ENCODE peak calls at places on chromosomes 3 and 15, in eight cellular contexts. A is retinal pigment epithelial cell; X is adipocyte; V is CD4-positive, alpha-beta memory T cell; F is IMR-90; Y is foreskin fibroblast; J is ovary; O is heart left ventricle. R is an unnamed sample.

GRCh38 chr15:60301024-60301423 is 96.8 kb downstream of the ANXA2 start:
- DNase-seq in A (no peak), X (no peak), V (no peak), F (no peak), Y (no peak), J (no peak), O (no peak), R (no peak)

GRCh38 chr15:63940956-63941620 is 105.2 kb downstream of the DAPK2 start:
- DNase-seq in A (no peak), X (no peak), V (no peak), F (no peak), Y (no peak), J (no peak), O (no peak), R (no peak)

GRCh38 chr15:80118956-80119355 is 33.8 kb upstream of the FAH start:
- DNase-seq in A (no peak), X (no peak), V (no peak), F (no peak), Y (no peak), J (no peak), O (no peak), R (peak)

GRCh38 chr3:71710906-71711494 is 14.2 kb downstream of the EIF4E3 start:
- DNase-seq in A (peak), X (peak), V (peak), F (peak), Y (peak), J (no peak), O (no peak), R (no peak)

GRCh38 chr3:159130108-159130507 is 328.3 kb downstream of the MFSD1 start:
- DNase-seq in A (no peak), X (no peak), V (no peak), F (peak), Y (peak), J (no peak), O (no peak), R (no peak)

GRCh38 chr15:73244333-73244732 is 124.4 kb downstream of the HCN4 start:
- DNase-seq in A (no peak), X (no peak), V (peak), F (no peak), Y (no peak), J (no peak), O (no peak), R (no peak)

GRCh38 chr3:10764314-10765051 is 51.5 kb upstream of the SLC6A11 start:
- DNase-seq in A (no peak), X (no peak), V (no peak), F (no peak), Y (no peak), J (no peak), O (no peak), R (peak)

GRCh38 chr3:188231454-188231853 is 77.5 kb downstream of the LPP start:
- DNase-seq in A (no peak), X (no peak), V (no peak), F (no peak), Y (no peak), J (no peak), O (peak), R (no peak)

GRCh38 chr3:153284282-153284938 is 122.4 kb downstream of the RAP2B start:
- DNase-seq in A (peak), X (peak), V (peak), F (peak), Y (peak), J (peak), O (peak), R (no peak)

GRCh38 chr3:122974764-122975162 is 52.8 kb downstream of the SEMA5B start:
- DNase-seq in A (peak), X (peak), V (no peak), F (peak), Y (peak), J (peak), O (peak), R (peak)

GRCh38 chr15:58552505-58553364 is 120.9 kb downstream of the LIPC start:
- DNase-seq in A (no peak), X (no peak), V (no peak), F (peak), Y (no peak), J (no peak), O (no peak), R (no peak)

GRCh38 chr3:51940648-51941421 is 869 bp downstream of the RRP9 start:
- DNase-seq in A (no peak), X (peak), V (no peak), F (no peak), Y (no peak), J (no peak), O (peak), R (no peak)

GRCh38 chr3:139380575-139380974 is 8.9 kb downstream of the COPB2 start:
- DNase-seq in A (no peak), X (no peak), V (no peak), F (no peak), Y (no peak), J (no peak), O (no peak), R (no peak)

GRCh38 chr15:82810061-82810862 is 834 bp downstream of the WHAMM start:
- DNase-seq in A (no peak), X (peak), V (peak), F (peak), Y (peak), J (peak), O (peak), R (no peak)

GRCh38 chr15:38996111-38996541 is 431.5 kb upstream of the RASGRP1 start:
- DNase-seq in A (peak), X (peak), V (no peak), F (peak), Y (peak), J (no peak), O (no peak), R (no peak)

GRCh38 chr15:65087873-65088642 is 11.5 kb downstream of the KBTBD13 start:
- DNase-seq in A (no peak), X (no peak), V (no peak), F (no peak), Y (no peak), J (peak), O (peak), R (no peak)

GRCh38 chr3:127158614-127159221 is 34.2 kb upstream of the PRR23E start:
- DNase-seq in A (no peak), X (peak), V (no peak), F (no peak), Y (no peak), J (no peak), O (peak), R (no peak)

GRCh38 chr3:159266779-159267178 is 464.9 kb downstream of the MFSD1 start:
- DNase-seq in A (no peak), X (no peak), V (no peak), F (peak), Y (no peak), J (no peak), O (no peak), R (no peak)

GRCh38 chr3:123499316-123499715 is 50.4 kb upstream of the ADCY5 start:
- DNase-seq in A (no peak), X (peak), V (no peak), F (peak), Y (peak), J (no peak), O (no peak), R (no peak)

GRCh38 chr3:16297991-16298885 is 33.2 kb downstream of the OXNAD1 start:
- DNase-seq in A (no peak), X (no peak), V (no peak), F (no peak), Y (no peak), J (no peak), O (no peak), R (no peak)

GRCh38 chr3:8278448-8278847 is 223.2 kb upstream of the LMCD1 start:
- DNase-seq in A (no peak), X (no peak), V (no peak), F (no peak), Y (no peak), J (no peak), O (no peak), R (peak)

GRCh38 chr3:156723182-156723619 is 48.8 kb downstream of the TIPARP start:
- DNase-seq in A (no peak), X (no peak), V (no peak), F (peak), Y (peak), J (no peak), O (no peak), R (no peak)

GRCh38 chr3:73516656-73517055 is 108.1 kb downstream of the PDZRN3 start:
- DNase-seq in A (no peak), X (no peak), V (no peak), F (peak), Y (no peak), J (peak), O (no peak), R (no peak)

GRCh38 chr3:31752305-31753049 is 219.8 kb downstream of the STT3B start:
- DNase-seq in A (no peak), X (no peak), V (no peak), F (no peak), Y (no peak), J (no peak), O (no peak), R (no peak)

GRCh38 chr3:161219495-161219894 is 1.6 kb upstream of the NMD3 start:
- DNase-seq in A (no peak), X (no peak), V (no peak), F (no peak), Y (no peak), J (no peak), O (no peak), R (no peak)

GRCh38 chr15:96947296-96947695 is 616.8 kb downstream of the NR2F2 start:
- DNase-seq in A (no peak), X (no peak), V (no peak), F (no peak), Y (no peak), J (no peak), O (no peak), R (no peak)

GRCh38 chr3:114741066-114741465 is 406.0 kb downstream of the ZBTB20 start:
- DNase-seq in A (no peak), X (no peak), V (no peak), F (peak), Y (peak), J (no peak), O (no peak), R (no peak)

GRCh38 chr15:93452537-93453211 is 363.7 kb upstream of the RGMA start:
- DNase-seq in A (no peak), X (no peak), V (no peak), F (no peak), Y (no peak), J (no peak), O (no peak), R (no peak)

GRCh38 chr15:29143909-29144308 is 125.7 kb downstream of the NSMCE3 start:
- DNase-seq in A (no peak), X (peak), V (no peak), F (peak), Y (peak), J (no peak), O (no peak), R (no peak)

GRCh38 chr3:44114142-44114541 is 127.5 kb upstream of the TOPAZ1 start:
- DNase-seq in A (no peak), X (no peak), V (peak), F (peak), Y (no peak), J (no peak), O (peak), R (peak)

GRCh38 chr15:96312641-96313335 is 17.7 kb upstream of the NR2F2 start:
- DNase-seq in A (no peak), X (peak), V (no peak), F (peak), Y (peak), J (no peak), O (no peak), R (no peak)

GRCh38 chr3:5245927-5246326 is 58.4 kb downstream of the EDEM1 start:
- DNase-seq in A (no peak), X (no peak), V (no peak), F (no peak), Y (no peak), J (no peak), O (no peak), R (no peak)

GRCh38 chr3:126121632-126122031 is 37.7 kb upstream of the SLC41A3 start:
- DNase-seq in A (no peak), X (no peak), V (no peak), F (no peak), Y (no peak), J (peak), O (no peak), R (no peak)

GRCh38 chr3:120432105-120432860 is 18.5 kb downstream of the FSTL1 start:
- DNase-seq in A (peak), X (peak), V (no peak), F (peak), Y (no peak), J (peak), O (no peak), R (no peak)
- H3K4me3 ChIP-seq in A (no peak), X (peak), V (no peak), F (no peak), Y (no peak), J (no peak), O (no peak), R (no peak)

DNA sequence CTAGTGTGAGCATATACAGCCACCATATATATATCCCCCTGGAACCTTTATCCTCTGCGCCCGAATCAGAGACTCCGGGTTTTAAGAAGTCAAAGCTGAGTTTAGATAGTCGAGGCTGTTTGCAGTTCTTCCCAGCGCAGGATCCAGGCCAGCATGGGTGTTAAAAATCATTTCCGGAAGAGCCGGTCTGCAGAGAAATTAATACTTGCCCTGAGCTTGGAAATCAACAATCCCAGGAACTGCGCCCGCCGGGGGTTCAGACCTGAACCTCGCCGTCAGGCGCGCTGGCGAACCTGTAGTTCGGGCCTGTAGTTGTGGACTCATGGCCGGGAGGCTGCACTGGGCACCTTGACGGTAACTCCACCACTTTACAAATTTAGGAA is 2.3 kb downstream of the SHOX2 start:
- DNase-seq in A (no peak), X (no peak), V (no peak), F (no peak), Y (no peak), J (no peak), O (no peak), R (no peak)
- H3K4me3 ChIP-seq in A (no peak), X (peak), V (no peak), F (no peak), Y (peak), J (no peak), O (peak), R (no peak)

GRCh38 chr15:89836255-89837133 is 21.8 kb upstream of the ANPEP start:
- DNase-seq in A (peak), X (peak), V (no peak), F (peak), Y (peak), J (no peak), O (no peak), R (no peak)
- H3K4me3 ChIP-seq in A (no peak), X (peak), V (no peak), F (no peak), Y (peak), J (no peak), O (no peak), R (no peak)

GRCh38 chr15:37111427-37111717 is 11.0 kb upstream of the MEIS2 start:
- DNase-seq in A (no peak), X (no peak), V (no peak), F (no peak), Y (no peak), J (no peak), O (no peak), R (no peak)

GRCh38 chr15:37108725-37109124 is 8.4 kb upstream of the MEIS2 start:
- DNase-seq in A (no peak), X (no peak), V (no peak), F (no peak), Y (no peak), J (no peak), O (no peak), R (no peak)

GRCh38 chr15:37109151-37109912 is 9.0 kb upstream of the MEIS2 start:
- DNase-seq in A (no peak), X (no peak), V (no peak), F (no peak), Y (no peak), J (no peak), O (no peak), R (no peak)

GRCh38 chr15:37107754-37108724 is 7.7 kb upstream of the MEIS2 start:
- DNase-seq in A (no peak), X (no peak), V (no peak), F (no peak), Y (no peak), J (no peak), O (no peak), R (no peak)

DNA sequence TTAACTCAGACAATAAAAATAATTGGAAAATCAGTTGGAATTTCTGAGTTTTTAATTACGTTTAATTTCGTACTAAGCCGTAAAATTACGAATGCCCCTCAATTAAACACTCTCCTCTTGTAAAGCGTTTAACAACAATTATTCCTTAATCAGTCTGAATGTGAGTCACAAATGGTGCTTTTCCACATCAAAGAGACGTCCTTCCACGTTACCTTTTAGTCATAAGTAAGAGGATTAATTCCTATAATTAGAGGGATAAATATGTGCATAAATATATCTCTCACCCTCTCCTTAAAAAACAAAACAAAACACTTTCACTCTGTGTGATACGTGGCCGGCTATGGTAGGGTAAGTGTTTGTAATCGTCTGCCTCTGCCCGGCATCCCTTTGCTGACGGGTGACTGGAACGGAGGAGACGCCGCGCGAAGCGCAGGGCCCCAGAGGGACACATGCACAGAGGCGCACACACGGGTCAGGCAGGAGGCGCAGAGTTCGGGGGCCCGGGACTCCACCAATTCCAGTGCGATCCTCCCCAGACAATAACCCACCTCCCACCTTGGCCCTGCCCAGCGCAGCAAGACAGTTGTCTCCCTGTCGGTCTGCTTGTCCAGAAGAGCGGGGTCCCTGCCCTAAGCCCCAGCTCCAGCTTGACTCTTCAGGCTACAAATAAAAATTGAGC is 9.7 kb upstream of the MEIS2 start:
- DNase-seq in A (peak), X (no peak), V (no peak), F (no peak), Y (no peak), J (no peak), O (peak), R (no peak)
- H3K4me3 ChIP-seq in A (peak), X (peak), V (no peak), F (no peak), Y (peak), J (peak), O (peak), R (peak)

GRCh38 chr3:184813357-184813756 is 1.4 kb downstream of the VPS8 start:
- DNase-seq in A (no peak), X (no peak), V (no peak), F (no peak), Y (no peak), J (no peak), O (no peak), R (no peak)

GRCh38 chr3:184811999-184812844 is at the start of gene VPS8:
- DNase-seq in A (peak), X (peak), V (peak), F (peak), Y (peak), J (peak), O (peak), R (peak)

GRCh38 chr3:184811034-184811433 is 932 bp upstream of the VPS8 start:
- DNase-seq in A (no peak), X (no peak), V (no peak), F (no peak), Y (no peak), J (no peak), O (no peak), R (no peak)

GRCh38 chr3:184812845-184813157 is 835 bp downstream of the VPS8 start:
- DNase-seq in A (no peak), X (no peak), V (no peak), F (no peak), Y (no peak), J (no peak), O (no peak), R (no peak)

DNA sequence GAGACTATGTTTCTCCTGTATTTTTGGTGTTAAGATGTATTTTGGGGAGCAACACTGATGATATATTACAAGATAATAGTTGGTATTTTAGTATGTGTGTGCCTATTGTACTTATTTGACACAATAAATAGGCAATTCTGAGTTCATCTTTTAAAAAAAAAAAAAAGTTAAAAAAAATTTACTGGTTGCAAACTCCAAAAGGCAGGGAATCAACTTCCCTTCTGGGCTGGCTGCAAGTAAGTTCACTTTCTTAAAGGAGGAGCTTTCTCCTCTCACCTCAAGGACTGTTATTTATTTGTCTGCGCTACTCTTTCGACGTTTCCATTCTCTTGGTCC is 335 bp upstream of the VPS8 start:
- DNase-seq in A (no peak), X (no peak), V (no peak), F (no peak), Y (no peak), J (no peak), O (no peak), R (no peak)
- H3K4me3 ChIP-seq in A (peak), X (peak), V (no peak), F (peak), Y (peak), J (peak), O (peak), R (peak)

GRCh38 chr3:50290116-50290745 is 2.0 kb downstream of the IFRD2 start:
- DNase-seq in A (no peak), X (no peak), V (no peak), F (no peak), Y (no peak), J (peak), O (no peak), R (no peak)

GRCh38 chr3:50294089-50294488 is 1.9 kb upstream of the IFRD2 start:
- DNase-seq in A (no peak), X (no peak), V (no peak), F (no peak), Y (no peak), J (no peak), O (no peak), R (no peak)

GRCh38 chr3:50292924-50293801 is 934 bp upstream of the IFRD2 start:
- DNase-seq in A (no peak), X (no peak), V (no peak), F (no peak), Y (no peak), J (no peak), O (no peak), R (no peak)

GRCh38 chr3:50294492-50295403 is 2.5 kb upstream of the IFRD2 start:
- DNase-seq in A (no peak), X (no peak), V (no peak), F (no peak), Y (no peak), J (no peak), O (no peak), R (no peak)

DNA sequence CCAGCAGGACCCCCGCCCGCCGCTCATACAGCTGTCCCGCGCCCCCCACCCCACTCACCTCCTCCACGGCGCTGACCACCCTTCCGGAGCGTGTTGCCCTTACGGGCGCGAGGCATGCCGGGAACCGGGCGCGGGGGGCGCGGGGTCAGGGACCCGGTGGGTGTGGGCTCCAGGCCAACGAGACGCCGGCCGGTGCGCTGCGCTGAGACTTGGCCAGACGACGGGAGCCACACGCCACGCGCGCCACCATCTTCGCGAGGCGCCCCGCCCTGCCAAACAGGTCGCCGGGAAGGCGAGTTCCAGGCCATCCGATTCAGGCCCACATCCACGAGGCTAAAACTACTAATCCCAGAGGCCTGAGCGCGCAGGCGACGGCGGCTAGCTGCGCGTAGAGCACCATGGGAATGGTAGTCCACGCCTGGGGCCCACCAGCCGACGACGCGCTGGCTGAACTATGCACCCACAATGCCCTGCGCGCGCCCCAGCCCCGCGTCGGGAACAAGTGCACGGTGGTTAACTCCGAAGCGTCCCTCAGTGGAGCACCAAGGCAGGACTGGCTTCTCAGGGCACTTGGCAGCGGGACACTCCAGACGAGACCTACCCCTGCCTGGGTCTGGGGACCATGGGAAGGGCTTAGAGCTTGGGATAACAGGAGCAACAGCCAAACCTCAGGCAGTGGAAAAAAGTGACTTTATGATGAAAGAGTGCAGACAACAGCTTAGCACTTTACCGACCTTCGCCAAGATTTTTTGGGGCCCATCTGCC is at the start of gene IFRD2:
- DNase-seq in A (peak), X (peak), V (peak), F (peak), Y (peak), J (peak), O (peak), R (peak)
- H3K4me3 ChIP-seq in A (peak), X (peak), V (peak), F (peak), Y (peak), J (peak), O (peak), R (peak)

R was measured in dorsolateral prefrontal cortex.